ENCODE peak calls at places on chromosomes 7 and 10, in nine cellular contexts. Z is stomach, M is Peyer's patch, B is skeletal muscle cell, T is tibial artery, N is GM12865, W is fibroblast of mammary gland, O is fibroblast of lung, J is WERI-Rb-1. P is an unnamed sample.

GRCh38 chr7:74380720-74381119 is 73.0 kb upstream of the GTF2IRD1 start:
- DNase-seq in W (no peak), N (no peak), B (no peak), O (no peak), J (no peak), M (no peak), T (no peak), Z (peak), P (no peak)

GRCh38 chr7:11831727-11832495 is at the start of gene THSD7A:
- DNase-seq in N (peak), Z (peak), T (peak), M (peak), B (no peak), O (peak), W (peak), J (peak), P (no peak)

GRCh38 chr7:78326189-78326588 is 527.6 kb downstream of the PHTF2 start:
- DNase-seq in N (no peak), T (no peak), B (no peak), J (no peak), M (no peak), Z (no peak), W (peak), O (no peak), P (no peak)

GRCh38 chr10:29763396-29763795 is 128.6 kb upstream of the SVIL start:
- DNase-seq in T (no peak), W (no peak), O (no peak), N (no peak), M (no peak), J (no peak), B (no peak), Z (no peak), P (no peak)

GRCh38 chr10:96470108-96470743 is 43.5 kb downstream of the TLL2 start:
- DNase-seq in O (peak), W (peak), B (no peak), Z (peak), J (peak), M (no peak), N (peak), T (no peak), P (no peak)

GRCh38 chr7:38070718-38071117 is 107.3 kb upstream of the STARD3NL start:
- DNase-seq in T (no peak), N (peak), J (peak), W (peak), B (no peak), O (no peak), M (no peak), Z (no peak), P (no peak)

GRCh38 chr7:13904689-13905088 is 84.8 kb downstream of the ETV1 start:
- DNase-seq in W (peak), M (no peak), T (no peak), O (peak), N (no peak), Z (no peak), J (no peak), B (no peak), P (no peak)

GRCh38 chr7:111903016-111903415 is 303.2 kb downstream of the DOCK4 start:
- DNase-seq in M (no peak), B (no peak), W (no peak), Z (no peak), T (no peak), O (no peak), J (no peak), N (no peak), P (no peak)

GRCh38 chr7:21099432-21099831 is 312.7 kb upstream of the SP8 start:
- DNase-seq in W (no peak), O (peak), N (peak), T (no peak), B (no peak), Z (no peak), M (no peak), J (no peak), P (no peak)

GRCh38 chr7:75892634-75893272 is 13.9 kb downstream of the RHBDD2 start:
- DNase-seq in Z (peak), B (no peak), O (peak), M (no peak), W (peak), J (no peak), N (no peak), T (no peak), P (no peak)

GRCh38 chr7:45156516-45157272 is 897 bp upstream of the RAMP3 start:
- DNase-seq in O (no peak), W (no peak), J (no peak), M (no peak), N (no peak), T (no peak), Z (no peak), B (no peak), P (no peak)

GRCh38 chr7:15571303-15571878 is 9.6 kb upstream of the AGMO start:
- DNase-seq in W (peak), J (no peak), O (peak), T (no peak), Z (no peak), B (peak), N (no peak), M (no peak), P (no peak)

GRCh38 chr7:38630720-38631673 is at the start of gene AMPH:
- DNase-seq in Z (no peak), B (no peak), J (peak), N (no peak), O (peak), M (peak), W (peak), T (no peak), P (no peak)

GRCh38 chr7:3673524-3673923 is 372.5 kb downstream of the SDK1 start:
- DNase-seq in O (peak), M (no peak), T (no peak), Z (peak), N (peak), W (peak), B (no peak), J (peak), P (peak)

GRCh38 chr10:68600041-68600778 is 40.1 kb downstream of the TET1 start:
- DNase-seq in W (peak), O (peak), B (peak), J (peak), T (peak), M (peak), Z (peak), N (peak), P (peak)

GRCh38 chr7:7099584-7100014 is 82.7 kb upstream of the C1GALT1 start:
- DNase-seq in O (peak), N (no peak), Z (peak), W (peak), B (peak), T (peak), M (no peak), J (no peak), P (no peak)

GRCh38 chr10:132679640-132680039 is 106.3 kb downstream of the NKX6-2 start:
- DNase-seq in B (no peak), W (no peak), J (no peak), M (peak), O (no peak), N (no peak), T (peak), Z (no peak), P (no peak)

GRCh38 chr7:37527109-37527508 is 78.4 kb upstream of the ELMO1 start:
- DNase-seq in W (no peak), Z (no peak), O (no peak), T (no peak), N (no peak), B (no peak), J (no peak), M (no peak), P (no peak)

GRCh38 chr7:132072873-132073272 is 503.4 kb downstream of the PLXNA4 start:
- DNase-seq in N (no peak), T (no peak), W (no peak), M (no peak), O (no peak), B (no peak), J (no peak), Z (no peak), P (no peak)

GRCh38 chr7:80387634-80388033 is 124.2 kb downstream of the GNAT3 start:
- DNase-seq in B (no peak), Z (no peak), T (no peak), W (no peak), N (no peak), J (no peak), O (peak), M (no peak), P (no peak)

GRCh38 chr10:80506189-80506575 is 31.5 kb upstream of the SH2D4B start:
- DNase-seq in T (no peak), O (no peak), B (no peak), M (no peak), W (no peak), N (no peak), J (no peak), Z (no peak), P (no peak)

GRCh38 chr7:124411796-124412195 is 353.8 kb downstream of the GPR37 start:
- DNase-seq in N (peak), T (no peak), B (no peak), O (no peak), M (no peak), W (no peak), Z (no peak), J (no peak), P (no peak)

GRCh38 chr10:70266701-70267100 is 17.1 kb downstream of the NPFFR1 start:
- DNase-seq in N (no peak), O (no peak), Z (no peak), W (no peak), B (no peak), M (no peak), T (no peak), J (no peak), P (no peak)

GRCh38 chr7:114943953-114944741 is 22.3 kb downstream of the MDFIC start:
- DNase-seq in W (peak), T (no peak), Z (no peak), J (no peak), B (no peak), M (no peak), O (peak), N (no peak), P (no peak)
- H3K4me3 ChIP-seq in W (no peak), T (no peak), Z (peak), J (no peak), B (no peak), M (peak), O (peak), N (no peak), P (no peak)

DNA sequence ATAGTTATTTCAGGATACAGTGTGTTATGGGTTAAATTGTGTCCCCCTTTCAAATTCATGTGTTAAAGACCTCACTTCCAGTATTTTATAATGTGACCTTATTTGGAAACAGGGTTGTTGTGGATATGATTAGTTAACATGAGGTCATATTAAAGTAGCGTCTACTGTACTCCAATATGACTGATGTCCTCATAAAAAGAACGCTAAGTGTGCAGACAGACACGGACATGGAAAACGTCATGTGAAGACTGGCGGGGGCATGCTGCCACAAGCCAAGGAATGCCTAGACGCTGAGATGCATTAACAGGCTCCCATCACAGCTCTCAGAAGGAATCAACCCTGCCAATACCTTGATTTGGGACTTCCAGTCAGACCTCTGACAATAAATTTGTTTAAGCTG is 1.5 kb upstream of the WDR37 start:
- DNase-seq in B (no peak), M (no peak), N (no peak), O (no peak), W (peak), Z (no peak), J (no peak), T (no peak), P (no peak)
- H3K4me3 ChIP-seq in B (peak), M (peak), N (peak), O (peak), W (peak), Z (no peak), J (no peak), T (no peak), P (peak)

DNA sequence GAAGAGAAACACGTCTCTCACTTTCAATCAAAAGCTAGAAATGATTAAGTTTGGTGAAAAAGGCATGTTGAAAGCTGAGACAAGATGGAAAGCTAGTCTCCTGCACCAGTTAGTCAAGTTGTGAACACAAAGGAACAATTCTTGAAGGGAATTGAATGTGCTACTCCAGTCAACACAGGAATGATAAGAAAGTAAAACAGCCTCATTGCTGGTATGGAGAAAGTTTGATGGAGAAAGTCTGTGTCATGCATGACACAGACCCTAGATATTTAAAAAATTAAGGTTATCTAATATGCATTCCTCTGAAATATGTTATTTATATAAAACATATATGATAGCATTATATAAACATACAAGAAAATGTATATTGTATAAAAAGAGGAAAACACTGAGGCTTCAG is 699.4 kb upstream of the FZD8 start:
- DNase-seq in T (no peak), W (no peak), N (no peak), J (no peak), Z (no peak), M (no peak), O (no peak), B (no peak), P (no peak)
- H3K4me3 ChIP-seq in T (no peak), W (no peak), N (no peak), J (no peak), Z (no peak), M (no peak), O (no peak), B (no peak), P (no peak)

GRCh38 chr10:91630592-91630991 is 2.3 kb downstream of the PPP1R3C start:
- DNase-seq in N (no peak), M (no peak), T (no peak), B (no peak), Z (no peak), J (no peak), W (no peak), O (no peak), P (no peak)
- H3K4me3 ChIP-seq in N (no peak), M (no peak), T (peak), B (peak), Z (peak), J (no peak), W (no peak), O (peak), P (no peak)

GRCh38 chr7:91265693-91266066 is 1.4 kb downstream of the FZD1 start:
- DNase-seq in N (peak), T (peak), J (no peak), B (no peak), Z (no peak), M (no peak), W (no peak), O (peak), P (no peak)

GRCh38 chr7:91264924-91265681 is 870 bp downstream of the FZD1 start:
- DNase-seq in O (peak), B (peak), J (peak), T (peak), W (peak), M (peak), N (peak), Z (peak), P (no peak)

GRCh38 chr7:91266067-91266930 is 2.1 kb downstream of the FZD1 start:
- DNase-seq in W (no peak), B (no peak), O (peak), Z (no peak), N (peak), T (peak), J (no peak), M (no peak), P (no peak)

GRCh38 chr7:91267558-91267955 is 3.3 kb downstream of the FZD1 start:
- DNase-seq in T (no peak), O (peak), M (no peak), W (peak), N (no peak), Z (no peak), J (no peak), B (no peak), P (no peak)

GRCh38 chr7:91266931-91267557 is 2.8 kb downstream of the FZD1 start:
- DNase-seq in J (no peak), T (no peak), N (no peak), M (no peak), W (no peak), Z (no peak), B (no peak), O (peak), P (no peak)
- H3K4me3 ChIP-seq in J (no peak), T (peak), N (no peak), M (peak), W (peak), Z (peak), B (peak), O (peak), P (no peak)

GRCh38 chr7:27099839-27100225 is 2.7 kb downstream of the HOXA2 start:
- DNase-seq in M (no peak), Z (no peak), J (no peak), W (no peak), B (no peak), T (no peak), O (peak), N (no peak), P (no peak)
- H3K4me3 ChIP-seq in M (no peak), Z (no peak), J (no peak), W (no peak), B (no peak), T (no peak), O (peak), N (no peak), P (no peak)

DNA sequence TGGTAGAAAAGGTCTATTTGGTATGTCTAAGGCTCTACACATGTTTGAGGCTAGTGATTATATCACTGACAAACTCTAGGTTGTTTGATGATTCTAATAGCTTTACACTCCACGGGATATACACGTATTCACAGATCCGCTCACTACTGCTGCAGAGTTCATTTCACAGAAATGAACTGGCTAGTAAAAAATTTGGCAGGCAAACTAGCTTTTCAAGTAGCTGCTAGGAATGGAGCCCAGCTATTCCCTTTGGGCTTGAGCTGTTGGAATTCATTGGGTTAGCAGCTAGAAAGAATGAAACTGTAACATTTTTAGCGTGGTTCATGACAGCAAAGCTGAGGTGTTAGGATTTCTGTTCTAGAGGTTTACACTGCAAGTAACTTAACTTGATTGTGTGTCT is 37.6 kb downstream of the R3HCC1L start:
- DNase-seq in O (peak), J (no peak), B (peak), M (no peak), W (peak), T (no peak), Z (no peak), N (no peak), P (no peak)
- H3K4me3 ChIP-seq in O (no peak), J (no peak), B (no peak), M (no peak), W (no peak), T (no peak), Z (no peak), N (no peak), P (no peak)

DNA sequence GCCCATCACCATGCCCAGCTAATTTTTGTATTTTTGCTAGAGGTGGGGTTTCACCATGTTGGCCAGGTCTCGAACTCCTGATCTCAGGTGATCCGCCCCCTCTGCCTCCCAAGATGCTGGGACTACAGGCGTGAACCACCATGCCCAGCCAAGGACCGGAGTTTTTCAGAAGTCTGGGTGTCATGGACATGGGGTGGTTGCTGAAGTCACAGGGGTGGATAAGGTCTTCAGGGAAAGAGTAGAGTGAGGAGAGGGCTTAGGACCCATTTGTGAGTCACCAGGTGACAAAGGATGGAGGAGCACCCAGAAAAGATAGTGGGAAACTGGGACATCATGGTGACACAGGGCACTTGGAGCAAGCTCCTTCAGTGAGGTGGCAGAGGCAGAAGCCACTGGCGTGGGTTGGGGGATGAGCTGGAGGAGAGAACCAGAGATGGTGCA is 2.8 kb upstream of the GPRIN2 start:
- DNase-seq in T (no peak), M (peak), O (no peak), Z (no peak), J (peak), N (no peak), W (no peak), B (no peak), P (no peak)
- H3K4me3 ChIP-seq in T (no peak), M (no peak), O (no peak), Z (no peak), J (no peak), N (no peak), W (no peak), B (no peak), P (no peak)